ENCODE peak calls at places on chromosomes 2 and 18, in five cellular contexts. S is stomach, E is omental fat pad, P is tibial artery, A is upper lobe of left lung. D is an unnamed sample.

GRCh38 chr2:46296216-46296839 is 879 bp upstream of the EPAS1 start:
- DNase-seq in S (peak), E (no peak), P (peak), A (peak), D (no peak)

GRCh38 chr2:38099096-38099997 is 23.4 kb upstream of the CYP1B1 start:
- DNase-seq in S (no peak), E (no peak), P (no peak), A (no peak), D (no peak)

GRCh38 chr2:199850250-199850717 is 708 bp downstream of the FTCDNL1 start:
- DNase-seq in S (no peak), E (no peak), P (no peak), A (no peak), D (no peak)

GRCh38 chr2:166468124-166469024 is 25.7 kb downstream of the SCN7A start:
- DNase-seq in S (no peak), E (no peak), P (no peak), A (no peak), D (no peak)

GRCh38 chr2:229996320-229996719 is 72.4 kb downstream of the SLC16A14 start:
- DNase-seq in S (no peak), E (no peak), P (no peak), A (no peak), D (no peak)

GRCh38 chr18:48551100-48551499 is 12.3 kb downstream of the CTIF start:
- DNase-seq in S (no peak), E (no peak), P (peak), A (no peak), D (no peak)

GRCh38 chr18:47872426-47872825 is 58.0 kb downstream of the SMAD2 start:
- DNase-seq in S (no peak), E (no peak), P (no peak), A (no peak), D (no peak)

GRCh38 chr2:5849596-5849995 is 157.4 kb downstream of the SOX11 start:
- DNase-seq in S (no peak), E (no peak), P (no peak), A (no peak), D (no peak)

GRCh38 chr2:109438773-109439191 is 175.0 kb downstream of the SEPTIN10 start:
- DNase-seq in S (no peak), E (no peak), P (peak), A (peak), D (no peak)

GRCh38 chr18:68104036-68104435 is 587.5 kb upstream of the DSEL start:
- DNase-seq in S (no peak), E (no peak), P (no peak), A (no peak), D (no peak)

GRCh38 chr2:71715951-71716696 is 262.8 kb downstream of the DYSF start:
- DNase-seq in S (no peak), E (no peak), P (peak), A (no peak), D (no peak)

GRCh38 chr2:204337638-204338037 is 207.6 kb upstream of the PARD3B start:
- DNase-seq in S (no peak), E (no peak), P (no peak), A (no peak), D (no peak)

GRCh38 chr2:204339212-204339715 is 206.0 kb upstream of the PARD3B start:
- DNase-seq in S (no peak), E (no peak), P (no peak), A (no peak), D (no peak)

GRCh38 chr2:204332706-204333105 is 212.6 kb upstream of the PARD3B start:
- DNase-seq in S (no peak), E (no peak), P (no peak), A (no peak), D (no peak)

GRCh38 chr2:204333861-204334260 is 211.4 kb upstream of the PARD3B start:
- DNase-seq in S (no peak), E (no peak), P (no peak), A (no peak), D (no peak)

DNA sequence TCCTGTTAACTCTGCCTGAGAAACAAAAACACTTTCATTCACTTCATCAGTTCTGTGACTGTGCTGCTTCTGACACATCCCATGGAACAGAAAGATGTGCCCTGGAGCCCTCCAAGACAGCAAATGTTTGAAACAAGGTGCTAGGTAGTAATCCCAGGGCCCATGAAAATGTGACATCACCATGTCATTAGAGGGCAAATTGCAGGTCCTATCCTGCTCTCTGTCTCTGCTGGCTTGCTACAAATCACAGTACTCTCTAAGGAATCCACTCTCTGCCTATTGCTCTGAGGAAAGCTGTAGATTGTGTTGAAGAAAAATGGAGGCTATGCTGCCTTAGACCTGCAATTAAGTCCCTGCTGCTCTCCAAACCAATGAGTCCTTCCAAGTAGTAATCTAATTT is 209.6 kb upstream of the PARD3B start:
- DNase-seq in S (no peak), E (no peak), P (no peak), A (no peak), D (no peak)
- TF ChIP-seq CTCF in S (no peak), E (no peak), P (no peak), A (no peak), D (no peak)

DNA sequence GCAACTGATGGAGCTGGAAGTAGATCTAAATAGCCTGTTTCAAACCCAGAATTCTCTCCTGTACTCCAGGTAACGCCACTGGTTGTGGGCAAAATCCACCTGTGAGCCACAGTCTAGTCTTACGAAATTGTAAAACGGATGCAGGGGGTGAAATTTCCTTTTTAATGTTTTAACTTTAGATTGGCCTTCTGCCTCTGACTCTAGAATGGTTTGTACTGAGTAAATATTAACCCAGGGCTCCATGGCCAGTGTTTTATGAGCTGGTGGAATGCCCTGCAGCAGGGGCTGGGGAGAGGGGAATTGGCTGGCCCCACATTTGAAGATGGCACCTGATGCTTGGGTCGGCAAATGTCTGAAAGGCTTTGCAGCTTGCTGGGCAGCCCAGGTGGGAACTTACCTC is 156.6 kb downstream of the MYCN start:
- DNase-seq in S (no peak), E (no peak), P (no peak), A (no peak), D (no peak)
- TF ChIP-seq CTCF in S (no peak), E (no peak), P (no peak), A (no peak), D (no peak)

DNA sequence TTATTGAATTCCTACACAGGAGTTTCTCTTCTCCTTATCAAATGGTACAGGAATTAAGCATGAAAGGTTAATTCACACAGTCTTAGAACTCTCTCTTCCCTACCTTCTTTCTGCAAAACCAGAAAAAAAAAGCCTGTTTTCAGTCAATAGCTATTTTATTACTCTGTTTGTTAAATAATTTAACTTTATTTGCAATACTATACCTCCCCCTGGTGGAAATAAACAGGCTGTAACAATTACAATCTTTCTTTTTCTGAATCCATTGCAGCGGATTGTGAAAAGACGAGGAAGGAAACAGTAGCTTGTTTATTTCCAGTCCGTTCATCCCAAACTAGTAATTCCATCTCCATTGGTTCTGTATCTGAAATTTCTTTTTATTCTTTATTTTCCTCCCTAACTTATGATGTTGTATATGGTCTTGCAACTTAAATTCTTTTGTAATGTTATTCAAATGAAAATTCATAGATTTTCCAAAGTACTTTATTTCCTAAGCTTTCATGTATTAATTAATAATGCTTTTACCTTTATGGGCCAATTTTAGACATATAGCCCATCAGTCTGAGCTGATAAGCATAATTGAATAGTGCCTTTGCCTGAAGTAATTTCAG is 165.2 kb downstream of the SH3BP4 start:
- DNase-seq in S (no peak), E (no peak), P (no peak), A (no peak), D (no peak)
- TF ChIP-seq CTCF in S (no peak), E (no peak), P (peak), A (peak), D (peak)

DNA sequence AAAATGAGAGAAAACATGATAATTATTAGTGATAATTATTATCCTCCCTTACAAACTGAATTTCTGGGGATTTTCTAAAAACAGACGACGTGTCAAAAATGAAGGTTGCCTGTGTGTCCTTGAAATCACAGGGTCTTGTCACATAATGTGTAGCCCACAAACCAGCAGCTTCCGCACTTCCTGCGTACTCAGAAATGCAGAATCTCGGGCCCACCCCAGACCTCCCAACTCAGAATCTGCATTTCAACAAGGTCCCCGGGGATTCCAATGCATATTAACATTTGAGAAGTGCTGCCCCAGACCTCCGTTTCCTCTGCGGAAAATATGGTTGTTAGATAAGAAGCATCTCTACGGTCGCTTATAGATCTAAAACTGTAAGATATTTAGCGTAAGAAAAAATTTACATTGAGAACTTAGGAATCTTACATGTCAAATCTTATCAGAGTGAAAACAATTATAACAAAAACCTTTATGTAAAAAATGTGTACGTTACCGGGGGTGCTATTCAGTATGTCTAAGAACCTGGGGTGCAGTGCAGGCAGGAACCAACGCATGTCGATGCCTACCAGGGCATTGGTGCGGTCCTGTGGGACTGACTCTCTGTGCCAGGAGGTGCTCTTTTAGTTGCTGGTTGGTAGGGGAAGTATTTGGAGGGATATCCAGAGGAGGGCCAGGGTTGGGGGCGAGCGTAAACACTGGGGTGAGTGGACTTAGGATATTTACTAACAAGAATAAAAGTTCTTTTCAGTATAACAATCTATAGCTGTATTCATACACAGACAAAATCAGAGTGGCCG is 15.2 kb downstream of the CDKL4 start:
- DNase-seq in S (no peak), E (no peak), P (no peak), A (no peak), D (no peak)
- TF ChIP-seq CTCF in S (no peak), E (no peak), P (no peak), A (no peak), D (no peak)

GRCh38 chr2:151261240-151261976 is at the start of gene RBM43:
- DNase-seq in S (peak), E (peak), P (peak), A (peak), D (peak)
- TF ChIP-seq CTCF in S (no peak), E (no peak), P (no peak), A (no peak), D (peak)

DNA sequence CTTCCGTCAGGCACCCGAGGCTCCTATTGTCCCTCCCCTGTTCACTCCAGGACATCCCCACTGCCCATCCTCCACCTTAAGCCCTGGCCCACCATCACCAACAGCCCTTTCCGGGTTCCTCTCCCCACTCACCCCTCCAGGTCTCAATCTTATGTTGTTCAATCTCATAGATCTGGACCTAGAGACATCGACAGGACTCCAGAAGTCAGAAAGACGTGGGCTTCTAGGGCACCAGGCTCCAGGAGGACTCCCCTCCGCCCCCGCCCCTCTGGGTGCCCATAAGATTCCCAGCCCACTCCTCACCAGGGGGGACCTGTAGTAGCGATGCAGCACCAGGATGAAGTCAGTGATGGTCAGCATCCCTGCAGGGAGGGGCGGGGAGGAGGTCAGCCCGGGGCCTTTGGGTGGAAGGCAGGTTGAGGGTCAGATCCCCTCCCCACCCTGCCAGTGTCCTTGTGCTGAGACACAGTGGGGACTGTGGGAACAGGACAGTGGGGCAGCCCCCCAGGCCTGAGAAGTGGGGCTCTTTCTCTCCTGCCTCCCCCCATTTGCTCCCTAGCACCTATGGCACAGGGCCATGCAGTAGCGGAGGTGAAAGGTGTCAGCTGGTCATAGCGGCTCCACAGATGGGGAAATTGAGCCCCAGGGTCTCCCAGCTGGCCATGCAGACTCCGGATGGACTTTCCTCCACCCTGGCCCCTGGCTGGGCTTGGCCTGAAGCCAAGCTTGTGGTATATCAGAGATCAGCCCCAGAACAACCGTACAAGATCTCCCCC is 3.7 kb downstream of the PRKAG3 start:
- DNase-seq in S (no peak), E (no peak), P (no peak), A (no peak), D (no peak)
- TF ChIP-seq CTCF in S (no peak), E (no peak), P (no peak), A (no peak), D (no peak)

DNA sequence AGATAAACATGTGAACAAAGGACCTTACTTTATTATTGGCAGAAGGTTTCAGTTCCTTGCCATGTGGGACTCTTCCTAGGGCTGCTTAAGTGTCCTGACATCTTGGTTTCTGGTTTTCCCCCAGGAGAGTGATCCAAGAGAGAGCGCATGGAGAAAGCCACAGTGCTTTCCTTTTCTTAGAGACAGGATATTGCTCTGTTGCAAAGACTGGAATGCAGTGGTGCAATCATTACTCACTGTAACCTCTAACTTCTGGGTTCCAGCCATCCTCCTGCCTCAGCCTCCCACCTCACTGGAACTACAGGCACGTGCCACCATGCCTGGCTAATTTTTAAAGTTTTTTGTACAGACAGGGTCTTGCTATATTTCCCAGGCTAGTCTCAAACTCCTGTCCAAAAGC is 38.1 kb upstream of the TCF7L1 start:
- DNase-seq in S (no peak), E (no peak), P (no peak), A (no peak), D (no peak)
- TF ChIP-seq CTCF in S (no peak), E (no peak), P (no peak), A (no peak), D (no peak)

GRCh38 chr2:30503692-30504076 is 56.6 kb downstream of the LCLAT1 start:
- DNase-seq in S (no peak), E (no peak), P (no peak), A (no peak), D (no peak)
- TF ChIP-seq CTCF in S (no peak), E (no peak), P (no peak), A (no peak), D (no peak)

GRCh38 chr2:233856184-233856583 is 1.8 kb upstream of the HJURP start:
- DNase-seq in S (no peak), E (no peak), P (no peak), A (no peak), D (no peak)

GRCh38 chr2:233854241-233854981 is at the start of gene HJURP:
- DNase-seq in S (peak), E (peak), P (peak), A (peak), D (peak)

GRCh38 chr2:233855345-233855744 is 1.0 kb upstream of the HJURP start:
- DNase-seq in S (no peak), E (no peak), P (no peak), A (no peak), D (no peak)

GRCh38 chr2:233853883-233854240 is 473 bp downstream of the HJURP start:
- DNase-seq in S (no peak), E (no peak), P (peak), A (no peak), D (no peak)

DNA sequence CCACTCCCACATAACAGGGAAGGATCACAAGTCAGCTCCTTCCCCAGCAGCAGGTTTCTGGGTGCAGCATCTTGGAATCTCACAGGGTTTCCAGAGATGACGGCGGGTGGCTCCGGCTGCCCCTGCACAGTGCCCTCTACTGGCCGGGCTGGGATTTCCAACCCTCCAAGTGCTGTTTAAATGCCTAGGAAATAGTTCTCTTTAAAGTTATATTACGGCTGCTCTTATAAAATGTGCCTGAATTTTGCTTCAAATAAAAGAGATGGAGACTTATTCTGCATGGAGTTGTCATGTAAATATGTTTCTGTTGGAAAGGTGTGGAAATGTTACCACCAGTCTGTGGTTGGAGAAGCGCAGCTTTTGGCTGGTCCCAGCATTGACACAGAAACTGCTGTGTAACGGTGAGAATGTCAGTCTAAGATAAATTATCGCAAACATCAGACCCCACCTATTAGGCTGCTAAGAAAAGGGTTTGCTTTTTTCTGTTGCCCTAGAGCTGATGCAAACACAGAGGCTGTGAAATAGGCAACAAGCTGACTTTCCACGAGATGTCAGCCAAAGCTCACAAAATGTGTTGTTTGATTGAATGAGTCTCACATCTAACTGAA is 3.3 kb upstream of the HJURP start:
- DNase-seq in S (peak), E (no peak), P (peak), A (peak), D (no peak)
- TF ChIP-seq CTCF in S (no peak), E (no peak), P (no peak), A (peak), D (peak)